ENCODE peak calls at places on chromosomes 12 and 14, in eight cellular contexts. L is CD4-positive, alpha-beta T cell; Z is lower lobe of right lung; B is transverse colon; W is fibroblast of lung; Y is astrocyte; Q is adrenal gland; I is GM23248. E is an unnamed sample.

GRCh38 chr12:58105225-58106119 is 164.1 kb downstream of the ATP23 start:
- DNase-seq in Z (no peak), L (no peak), I (peak), Q (no peak), W (peak), Y (peak), B (no peak), E (no peak)

GRCh38 chr14:64510825-64511679 is 6.5 kb downstream of the ZBTB1 start:
- DNase-seq in Q (peak), I (peak), Y (peak), L (peak), W (peak), Z (no peak), B (peak), E (peak)

GRCh38 chr14:60095781-60096450 is 4.2 kb downstream of the PCNX4 start:
- DNase-seq in I (peak), Q (no peak), Y (peak), Z (no peak), B (no peak), W (peak), L (no peak), E (peak)

GRCh38 chr14:26293909-26294308 is 303.9 kb downstream of the NOVA1 start:
- DNase-seq in I (no peak), Y (no peak), B (no peak), W (no peak), L (no peak), Z (no peak), Q (no peak), E (no peak)

GRCh38 chr12:65536876-65537661 is 258.6 kb downstream of the MSRB3 start:
- DNase-seq in Q (peak), L (no peak), Y (peak), B (peak), Z (no peak), I (peak), W (peak), E (peak)

GRCh38 chr14:34081576-34082136 is 130.8 kb upstream of the EGLN3 start:
- DNase-seq in B (no peak), L (no peak), I (peak), Y (peak), W (peak), Z (no peak), Q (no peak), E (no peak)

GRCh38 chr12:123119808-123120207 is 31.1 kb downstream of the PITPNM2 start:
- DNase-seq in B (no peak), Z (no peak), W (no peak), Y (no peak), I (peak), Q (no peak), L (peak), E (no peak)

GRCh38 chr14:68913516-68913915 is 65.6 kb downstream of the ACTN1 start:
- DNase-seq in B (no peak), I (no peak), L (no peak), Y (no peak), W (no peak), Q (no peak), Z (peak), E (no peak)

GRCh38 chr12:116892318-116892717 is 11.1 kb upstream of the HRK start:
- DNase-seq in L (no peak), B (no peak), Y (no peak), W (no peak), Q (no peak), I (peak), Z (no peak), E (no peak)

GRCh38 chr14:65502676-65503124 is 90.2 kb downstream of the FUT8 start:
- DNase-seq in L (no peak), B (no peak), I (peak), W (peak), Y (peak), Z (no peak), Q (no peak), E (peak)

GRCh38 chr12:92593734-92594402 is 108.9 kb upstream of the PLEKHG7 start:
- DNase-seq in Z (peak), L (peak), W (peak), I (peak), Y (peak), Q (peak), B (peak), E (no peak)

GRCh38 chr12:106722854-106723253 is 51.6 kb upstream of the RIC8B start:
- DNase-seq in W (no peak), Q (no peak), Z (no peak), I (no peak), L (no peak), B (no peak), Y (no peak), E (no peak)

GRCh38 chr12:105978276-105978675 is 160.5 kb downstream of the NUAK1 start:
- DNase-seq in I (no peak), W (peak), B (no peak), Z (no peak), Q (no peak), L (no peak), Y (peak), E (no peak)

GRCh38 chr14:101927859-101928258 is 36.5 kb upstream of the DYNC1H1 start:
- DNase-seq in Y (peak), B (peak), I (peak), W (peak), Z (peak), L (no peak), Q (peak), E (peak)

GRCh38 chr12:16844875-16845274 is 238.9 kb upstream of the LMO3 start:
- DNase-seq in Z (no peak), Y (no peak), I (peak), L (no peak), W (no peak), Q (no peak), B (no peak), E (no peak)

GRCh38 chr14:92294506-92294905 is 28.5 kb upstream of the SLC24A4 start:
- DNase-seq in I (peak), L (no peak), Q (no peak), W (no peak), B (no peak), Z (no peak), Y (no peak), E (no peak)

GRCh38 chr14:104352493-104353220 is 214.3 kb downstream of the KIF26A start:
- DNase-seq in Y (no peak), I (no peak), Z (no peak), B (no peak), Q (peak), L (no peak), W (no peak), E (no peak)

GRCh38 chr12:111529424-111530368 is 69.4 kb downstream of the ATXN2 start:
- DNase-seq in Z (no peak), B (peak), I (peak), Q (peak), W (peak), L (peak), Y (peak), E (peak)

GRCh38 chr14:33229269-33229924 is 290.7 kb downstream of the NPAS3 start:
- DNase-seq in W (peak), Q (no peak), B (no peak), Y (peak), I (peak), Z (no peak), L (no peak), E (no peak)

GRCh38 chr14:54312166-54312801 is 84.5 kb upstream of the CDKN3 start:
- DNase-seq in W (peak), Y (peak), Q (no peak), I (peak), L (no peak), B (no peak), Z (no peak), E (peak)

GRCh38 chr14:102644523-102644922 is 52.1 kb downstream of the RCOR1 start:
- DNase-seq in I (no peak), Q (no peak), L (no peak), Y (no peak), W (no peak), B (no peak), Z (no peak), E (no peak)

GRCh38 chr14:60734465-60735242 is at the start of gene MNAT1:
- DNase-seq in Z (peak), Y (peak), L (peak), B (peak), W (peak), Q (peak), I (peak), E (peak)

GRCh38 chr14:54138024-54138353 is 181.4 kb upstream of the BMP4 start:
- DNase-seq in Z (no peak), I (no peak), Q (no peak), B (no peak), L (no peak), W (no peak), Y (no peak), E (no peak)

GRCh38 chr12:71041481-71041880 is 116.3 kb downstream of the TSPAN8 start:
- DNase-seq in Q (no peak), W (no peak), I (no peak), Z (no peak), L (no peak), B (peak), Y (no peak), E (no peak)

GRCh38 chr12:71046215-71046614 is 111.6 kb downstream of the TSPAN8 start:
- DNase-seq in B (no peak), W (peak), I (peak), Y (peak), Z (no peak), Q (no peak), L (no peak), E (no peak)

DNA sequence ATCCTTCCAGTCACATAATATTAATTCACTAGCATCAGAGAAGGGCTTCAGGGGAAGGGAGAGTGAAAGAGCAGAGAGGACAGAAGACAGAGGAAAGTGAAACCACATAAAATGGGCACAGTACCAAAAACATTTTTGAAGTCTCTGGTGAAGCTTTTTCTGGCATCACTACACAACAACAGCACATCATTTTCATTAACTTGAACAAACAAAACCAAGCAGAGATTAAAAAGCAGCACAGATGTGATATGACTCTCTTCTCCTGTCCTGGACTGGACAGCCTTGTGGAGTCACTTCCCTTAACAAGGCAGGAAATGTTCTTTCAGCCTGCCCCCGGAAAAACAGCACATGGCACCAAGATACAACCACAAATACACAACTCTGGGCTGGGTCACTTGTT is 112.0 kb downstream of the TSPAN8 start:
- DNase-seq in Y (peak), Q (peak), B (no peak), L (no peak), W (peak), Z (no peak), I (peak), E (no peak)
- H3K27ac ChIP-seq in Y (peak), Q (peak), B (no peak), L (no peak), W (peak), Z (peak), I (peak), E (no peak)

GRCh38 chr14:67599698-67600561 is at the start of gene PIGH:
- DNase-seq in B (peak), L (peak), I (peak), Y (peak), Z (peak), Q (peak), W (peak), E (peak)
- H3K27ac ChIP-seq in B (peak), L (peak), I (peak), Y (peak), Z (peak), Q (peak), W (peak), E (peak)

GRCh38 chr12:121084229-121084628 is 45.2 kb upstream of the OASL start:
- DNase-seq in Q (no peak), W (no peak), Y (no peak), L (no peak), Z (no peak), I (no peak), B (no peak), E (no peak)

GRCh38 chr12:121079736-121080272 is 40.8 kb upstream of the OASL start:
- DNase-seq in Y (no peak), L (no peak), W (no peak), Z (no peak), B (no peak), I (no peak), Q (no peak), E (no peak)

GRCh38 chr12:121085113-121085841 is 46.2 kb upstream of the OASL start:
- DNase-seq in Z (no peak), Y (no peak), L (no peak), I (peak), B (no peak), Q (no peak), W (no peak), E (no peak)

GRCh38 chr12:121085842-121086353 is 46.8 kb upstream of the P2RX7 start:
- DNase-seq in B (no peak), L (no peak), W (no peak), Q (no peak), Z (no peak), I (no peak), Y (no peak), E (no peak)

DNA sequence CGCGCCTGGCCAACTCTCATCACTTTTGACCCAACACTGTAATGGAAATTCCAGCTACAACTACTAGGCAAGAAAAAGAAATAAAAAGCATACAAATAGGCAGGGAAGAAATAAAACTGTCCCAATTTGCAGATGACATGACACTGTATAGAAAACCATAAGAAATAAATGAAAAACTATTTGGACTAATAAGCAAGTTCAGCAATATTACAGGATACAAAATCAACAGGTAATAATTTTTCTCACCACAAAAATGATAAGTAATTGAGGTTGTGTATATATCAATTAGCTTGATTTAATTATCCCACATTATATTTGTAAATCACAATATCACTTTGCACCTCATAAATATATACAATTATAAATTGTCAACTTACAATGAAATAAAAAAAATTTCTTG is 41.9 kb upstream of the OASL start:
- DNase-seq in L (no peak), Q (no peak), B (no peak), W (no peak), I (no peak), Z (no peak), Y (no peak), E (no peak)
- H3K27ac ChIP-seq in L (no peak), Q (no peak), B (no peak), W (no peak), I (no peak), Z (no peak), Y (no peak), E (no peak)

DNA sequence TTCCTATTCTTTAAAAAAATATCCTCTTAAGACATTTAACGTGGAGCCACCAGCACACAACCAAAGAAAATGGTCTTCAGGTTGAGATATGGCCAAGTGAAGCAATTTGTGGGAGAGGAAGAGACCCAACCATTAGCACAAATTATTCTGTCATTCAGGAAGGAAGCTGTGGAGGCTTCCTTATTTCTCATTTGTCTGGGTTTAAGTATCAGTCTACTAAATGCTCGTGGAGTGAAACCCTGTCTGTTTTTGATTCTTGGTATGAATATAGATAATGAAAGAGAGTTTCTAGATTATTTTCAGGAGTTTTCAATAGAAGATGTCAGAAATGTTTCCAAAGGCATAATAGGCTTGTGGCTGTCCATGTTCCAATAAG is 125.1 kb downstream of the GPR65 start:
- DNase-seq in W (no peak), I (no peak), L (no peak), B (no peak), Q (no peak), Y (no peak), Z (no peak), E (no peak)
- H3K27ac ChIP-seq in W (no peak), I (peak), L (no peak), B (no peak), Q (peak), Y (peak), Z (peak), E (no peak)

DNA sequence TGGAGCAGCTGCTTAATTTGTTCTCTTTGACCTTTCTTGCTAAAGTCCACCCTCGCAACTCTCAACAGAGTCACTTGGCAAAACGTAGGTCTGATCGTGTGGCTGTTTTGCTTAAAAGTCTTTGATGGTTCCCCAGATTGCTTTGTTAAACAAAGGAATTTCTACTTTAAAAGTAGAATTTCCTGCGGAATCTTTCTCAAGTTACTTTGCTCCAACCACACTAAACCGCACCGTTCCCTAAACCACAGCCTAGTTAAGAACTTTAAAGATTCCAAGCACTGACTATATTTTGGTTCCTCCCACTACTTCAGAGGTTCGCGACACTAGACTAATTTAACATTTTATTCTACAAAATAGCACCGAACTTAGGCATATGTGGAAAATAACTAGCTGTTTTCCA is 114.8 kb upstream of the FGD4 start:
- DNase-seq in Y (peak), L (no peak), B (no peak), Q (no peak), Z (no peak), I (no peak), W (no peak), E (no peak)
- H3K27ac ChIP-seq in Y (no peak), L (no peak), B (no peak), Q (no peak), Z (no peak), I (no peak), W (no peak), E (no peak)

GRCh38 chr14:20427231-20428009 is 8.5 kb downstream of the KLHL33 start:
- DNase-seq in Y (peak), L (no peak), Q (no peak), B (no peak), W (peak), Z (no peak), I (peak), E (peak)
- H3K27ac ChIP-seq in Y (no peak), L (no peak), Q (peak), B (peak), W (no peak), Z (peak), I (no peak), E (no peak)

DNA sequence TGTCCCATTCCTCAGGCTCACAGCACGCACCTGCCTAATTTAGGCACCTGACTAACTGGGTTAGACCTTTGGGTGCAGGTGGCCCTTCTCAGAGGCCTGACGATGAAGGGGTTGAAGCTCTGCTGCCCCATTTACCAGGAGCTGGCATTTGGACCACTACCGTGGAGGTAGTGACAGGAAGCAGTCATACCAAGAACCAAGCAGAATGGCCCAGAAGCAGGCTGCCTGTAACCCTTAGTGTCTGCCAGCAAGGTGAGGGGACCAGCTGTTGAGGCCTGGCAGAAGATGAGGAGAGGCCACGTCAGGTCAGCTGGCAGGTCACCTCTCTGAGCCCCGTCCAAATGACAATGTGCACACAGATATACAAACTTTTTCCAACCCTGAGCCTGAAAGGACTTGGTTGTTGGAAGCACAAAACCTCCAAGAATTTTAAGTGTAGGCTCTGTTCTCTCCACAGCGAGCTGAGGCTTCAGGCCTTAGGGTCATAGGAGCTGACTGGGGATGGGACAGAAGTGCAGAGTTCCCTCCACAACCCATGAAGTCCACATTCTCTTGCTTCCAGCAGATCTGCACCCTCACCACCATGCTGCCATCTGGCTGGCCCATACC is 23.1 kb downstream of the VASH1 start:
- DNase-seq in Z (no peak), L (no peak), I (no peak), Y (no peak), B (no peak), Q (no peak), W (no peak), E (no peak)
- H3K27ac ChIP-seq in Z (no peak), L (no peak), I (no peak), Y (no peak), B (no peak), Q (no peak), W (no peak), E (no peak)

E was measured in AG04450.